ENCODE peak calls at places on chromosomes 11 and 22, in four cellular contexts. M is IMR-90, D is mesendoderm, P is fibroblast of lung. I is an unnamed sample.

GRCh38 chr11:46381836-46382643 is 571 bp downstream of the MDK start:
- DNase-seq in P (no peak), M (no peak), D (peak; percentile 73), I (no peak)

GRCh38 chr11:36023922-36024321 is 80.1 kb downstream of the LDLRAD3 start:
- DNase-seq in D (peak; percentile 26), M (peak; percentile 60), P (peak; percentile 39), I (no peak)

GRCh38 chr11:5808500-5809121 is at the start of gene OR52N2:
- DNase-seq in P (peak; percentile 77), D (peak; percentile 80), M (peak; percentile 65), I (peak; percentile 51)

GRCh38 chr22:17580461-17581031 is 17.2 kb downstream of the SLC25A18 start:
- DNase-seq in P (no peak), D (peak; percentile 80), M (no peak), I (no peak)

GRCh38 chr22:39311592-39312400 is 7.6 kb downstream of the RPL3 start:
- DNase-seq in M (no peak), P (no peak), D (peak; percentile 48), I (no peak)

GRCh38 chr11:123800041-123800440 is 6.1 kb downstream of the OR6M1 start:
- DNase-seq in P (no peak), M (no peak), D (no peak), I (no peak)

GRCh38 chr11:126790550-126790981 is 210.0 kb downstream of the KIRREL3 start:
- DNase-seq in P (peak; percentile 44), M (peak; percentile 98), D (peak; percentile 81), I (peak; percentile 8)

GRCh38 chr22:20427104-20427944 is 10.3 kb downstream of the SCARF2 start:
- DNase-seq in D (no peak), P (no peak), M (no peak), I (no peak)

GRCh38 chr11:120168960-120169681 is 31.2 kb upstream of the TRIM29 start:
- DNase-seq in M (peak; percentile 45), P (peak; percentile 56), D (peak; percentile 84), I (peak; percentile 82)

GRCh38 chr11:92671081-92671480 is 298.4 kb upstream of the MTNR1B start:
- DNase-seq in P (no peak), M (no peak), D (no peak), I (no peak)

GRCh38 chr11:91299980-91300379 is 924.6 kb upstream of the FAT3 start:
- DNase-seq in M (peak; percentile 59), D (no peak), P (peak; percentile 84), I (peak; percentile 5)

GRCh38 chr11:18750944-18751343 is 25.0 kb upstream of the IGSF22 start:
- DNase-seq in M (no peak), P (no peak), D (no peak), I (no peak)

GRCh38 chr11:57248780-57249383 is 11.8 kb upstream of the APLNR start:
- DNase-seq in P (peak; percentile 68), M (peak; percentile 67), D (peak; percentile 91), I (peak; percentile 52)

GRCh38 chr11:82873919-82874333 is 26.3 kb downstream of the PRCP start:
- DNase-seq in M (no peak), D (no peak), P (no peak), I (no peak)

GRCh38 chr11:45045692-45046471 is 95.2 kb upstream of the TP53I11 start:
- DNase-seq in D (peak; percentile 53), P (peak; percentile 56), M (peak; percentile 50), I (peak; percentile 75)

GRCh38 chr22:42080287-42080686 is 787 bp downstream of the SMDT1 start:
- DNase-seq in P (peak; percentile 49), D (peak; percentile 25), M (peak; percentile 53), I (peak; percentile 29)

DNA sequence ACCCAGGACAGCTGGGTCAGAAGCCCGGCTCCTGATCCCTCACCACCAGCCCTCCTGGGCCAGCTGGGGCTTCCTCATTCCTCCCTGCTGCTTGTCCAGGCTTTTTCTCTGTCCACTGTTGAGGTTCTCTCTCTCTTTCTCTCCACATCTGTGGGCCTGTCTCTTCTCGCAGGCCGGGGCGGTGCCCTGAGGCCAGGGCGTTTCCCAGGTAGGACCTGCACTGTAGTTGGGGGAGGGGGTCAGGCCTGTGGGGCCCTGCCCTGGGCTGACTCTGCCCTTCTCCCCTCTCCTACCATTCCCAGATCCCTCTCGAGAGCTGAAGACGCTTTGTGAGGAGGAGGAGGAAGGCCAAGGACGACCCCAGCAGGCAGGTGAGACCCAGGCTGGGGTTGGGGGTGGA is 4.9 kb downstream of the EHBP1L1 start:
- DNase-seq in P (no peak), D (no peak), M (no peak), I (no peak)
- H3K9ac ChIP-seq in P (no peak overlapping the region), D (no peak overlapping the region), M (no peak overlapping the region), I (no peak overlapping the region)

DNA sequence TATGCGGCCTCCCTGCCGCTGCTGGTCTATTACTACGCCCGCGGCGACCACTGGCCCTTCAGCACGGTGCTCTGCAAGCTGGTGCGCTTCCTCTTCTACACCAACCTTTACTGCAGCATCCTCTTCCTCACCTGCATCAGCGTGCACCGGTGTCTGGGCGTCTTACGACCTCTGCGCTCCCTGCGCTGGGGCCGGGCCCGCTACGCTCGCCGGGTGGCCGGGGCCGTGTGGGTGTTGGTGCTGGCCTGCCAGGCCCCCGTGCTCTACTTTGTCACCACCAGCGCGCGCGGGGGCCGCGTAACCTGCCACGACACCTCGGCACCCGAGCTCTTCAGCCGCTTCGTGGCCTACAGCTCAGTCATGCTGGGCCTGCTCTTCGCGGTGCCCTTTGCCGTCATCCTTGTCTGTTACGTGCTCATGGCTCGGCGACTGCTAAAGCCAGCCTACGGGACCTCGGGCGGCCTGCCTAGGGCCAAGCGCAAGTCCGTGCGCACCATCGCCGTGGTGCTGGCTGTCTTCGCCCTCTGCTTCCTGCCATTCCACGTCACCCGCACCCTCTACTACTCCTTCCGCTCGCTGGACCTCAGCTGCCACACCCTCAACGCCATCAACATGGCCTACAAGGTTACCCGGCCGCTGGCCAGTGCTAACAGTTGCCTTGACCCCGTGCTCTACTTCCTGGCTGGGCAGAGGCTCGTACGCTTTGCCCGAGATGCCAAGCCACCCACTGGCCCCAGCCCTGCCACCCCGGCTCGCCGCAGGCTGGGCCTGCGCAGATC is 16.5 kb downstream of the P2RY2 start:
- DNase-seq in D (no peak), P (no peak), M (no peak), I (no peak)
- H3K9ac ChIP-seq in D (no peak overlapping the region), P (no peak overlapping the region), M (no peak overlapping the region), I (no peak overlapping the region)

DNA sequence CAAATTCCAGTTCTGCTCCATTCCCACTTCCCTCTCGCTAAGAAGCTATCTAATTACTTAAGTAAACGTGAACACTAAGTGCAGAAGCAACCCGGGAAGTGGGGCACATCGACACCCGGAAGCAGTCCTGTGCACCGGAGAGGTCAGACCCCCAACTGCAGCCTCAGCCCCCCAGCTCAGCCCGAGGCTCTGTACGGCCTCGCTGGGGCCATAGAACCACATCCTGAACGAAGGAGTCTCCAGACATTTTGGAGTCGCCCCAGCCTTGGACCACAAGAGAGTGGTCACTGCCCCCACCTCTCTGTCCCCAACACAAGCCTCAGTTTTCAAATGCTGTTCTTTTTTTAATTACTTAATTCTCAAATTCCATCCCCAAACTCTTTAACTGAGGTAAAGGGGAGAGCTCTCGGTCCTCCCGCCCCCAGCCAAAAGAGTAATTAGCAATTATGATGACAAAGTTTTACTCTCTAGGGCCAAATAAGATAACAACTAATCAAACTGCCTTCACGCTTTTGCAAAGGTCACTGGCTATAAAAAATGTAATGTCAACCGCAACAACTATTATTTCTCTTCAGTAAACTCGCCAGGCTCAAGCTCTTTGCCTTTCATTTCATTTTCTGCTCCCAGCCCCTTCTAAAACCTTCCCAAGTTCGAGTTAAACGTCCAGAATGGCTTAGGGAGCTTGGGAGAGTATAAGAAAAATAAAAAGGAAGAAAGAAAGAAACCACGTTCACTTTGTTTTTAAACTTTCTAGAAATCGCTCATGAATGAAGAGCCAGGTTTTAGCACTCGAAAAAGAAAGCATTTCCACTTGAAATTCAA is 2.2 kb downstream of the PAX6 start:
- DNase-seq in P (no peak), D (no peak), M (no peak), I (no peak)
- H3K9ac ChIP-seq in P (no peak overlapping the region), D (no peak overlapping the region), M (no peak overlapping the region), I (no peak overlapping the region)

GRCh38 chr11:789951-790350 is at the start of gene CEND1:
- DNase-seq in P (peak; percentile 56), M (peak; percentile 54), D (no peak), I (no peak)
- H3K9ac ChIP-seq in P (no peak within 1 kb of the TSS), M (no peak within 1 kb of the TSS), D (no peak within 1 kb of the TSS), I (no peak within 1 kb of the TSS)

GRCh38 chr11:65776710-65777141 is 4.0 kb downstream of the AP5B1 start:
- DNase-seq in M (no peak), D (no peak), P (no peak), I (peak; percentile 25)
- H3K9ac ChIP-seq in M (no peak overlapping the region), D (no peak overlapping the region), P (no peak overlapping the region), I (no peak overlapping the region)

GRCh38 chr11:134508219-134508990 is 96.4 kb upstream of the B3GAT1 start:
- DNase-seq in M (no peak), D (no peak), P (no peak), I (no peak)
- H3K9ac ChIP-seq in M (no peak overlapping the region), D (no peak overlapping the region), P (no peak overlapping the region), I (no peak overlapping the region)

DNA sequence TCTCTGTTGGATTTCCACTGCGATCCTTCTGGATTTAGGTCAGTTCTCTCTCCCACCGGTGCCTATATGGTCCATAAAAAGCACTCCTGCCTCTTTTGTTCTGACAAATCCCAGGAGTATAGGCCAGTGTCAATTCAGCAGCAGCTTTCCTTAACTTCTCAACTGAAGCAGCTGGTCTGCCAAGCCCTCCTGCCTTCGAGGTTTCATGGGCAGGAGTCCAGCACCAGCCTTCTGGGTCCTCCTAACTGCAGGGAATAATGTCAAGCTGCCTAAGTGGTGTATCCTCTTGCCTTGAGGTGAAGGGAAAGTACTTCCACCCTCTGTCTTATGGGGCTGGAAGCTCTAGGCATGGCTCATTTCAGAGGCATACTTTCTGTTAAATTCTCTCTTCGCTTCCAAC is 149.4 kb upstream of the NCAM1 start:
- DNase-seq in D (no peak), M (no peak), P (no peak), I (no peak)
- H3K9ac ChIP-seq in D (no peak overlapping the region), M (no peak overlapping the region), P (no peak overlapping the region), I (no peak overlapping the region)

GRCh38 chr11:12100429-12100828 is 10.0 kb upstream of the MICAL2 start:
- DNase-seq in M (no peak), D (no peak), P (no peak), I (no peak)
- H3K9ac ChIP-seq in M (no peak overlapping the region), D (no peak overlapping the region), P (no peak overlapping the region), I (no peak overlapping the region)

DNA sequence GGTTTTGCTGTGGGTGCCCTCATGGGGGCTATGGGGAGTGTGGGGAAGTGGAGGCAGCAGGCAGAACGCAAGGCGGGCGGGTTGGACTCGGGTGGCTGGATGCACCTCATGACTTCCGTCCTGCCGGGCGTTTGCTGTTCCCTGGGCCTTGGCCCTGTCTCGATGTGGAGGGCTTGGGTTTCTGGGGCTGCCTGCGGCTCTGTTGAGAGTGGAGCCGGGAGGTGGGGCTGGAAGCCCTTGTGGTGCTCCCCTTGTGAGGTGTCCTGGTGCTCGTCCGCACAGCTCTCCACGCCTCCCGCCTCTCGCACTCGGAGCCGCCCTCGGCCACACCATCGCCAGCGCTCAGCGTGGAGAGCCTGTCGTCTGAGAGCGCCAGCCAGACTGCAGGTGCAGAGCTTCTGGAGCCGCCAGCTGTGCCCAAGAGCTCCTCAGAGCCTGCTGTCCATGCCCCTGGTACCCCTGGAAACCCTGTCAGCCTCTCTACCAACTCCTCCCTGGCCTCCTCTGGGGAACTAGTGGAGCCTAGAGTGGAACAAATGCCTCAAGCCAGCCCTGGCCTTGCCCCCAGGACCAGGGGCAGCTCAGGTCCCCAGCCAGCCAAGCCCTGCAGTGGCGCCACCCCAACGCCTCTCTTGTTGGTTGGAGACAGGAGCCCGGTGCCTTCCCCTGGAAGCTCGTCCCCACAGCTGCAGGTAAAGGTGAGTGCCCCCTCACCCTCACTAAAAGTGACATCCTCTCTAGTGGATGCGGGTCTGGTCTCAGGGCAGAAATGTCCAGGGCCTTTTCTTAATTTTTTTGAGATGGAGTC is 21.2 kb downstream of the MICALL1 start:
- DNase-seq in D (no peak), P (no peak), M (no peak), I (no peak)
- H3K9ac ChIP-seq in D (no peak overlapping the region), P (no peak overlapping the region), M (no peak overlapping the region), I (no peak overlapping the region)